ENCODE peak calls at places on chromosomes 1 and 21, in four cellular contexts. One of them, this sample, is unnamed.
A peak's percentile ranks its signal among the peaks of the same experiment; 100 is the strongest.

GRCh38 chr21:41064325-41064724 is 103.6 kb upstream of the BACE2 start:
- DNase-seq in HepG2: no peak
- DNase-seq in H1: no peak
- DNase-seq in K562: no peak
- DNase-seq in this sample: no peak

GRCh38 chr1:53070621-53071020 is 8.6 kb downstream of the PODN start:
- DNase-seq in K562: no peak
- DNase-seq in H1: peak; percentile 40
- DNase-seq in HepG2: no peak
- DNase-seq in this sample: no peak

GRCh38 chr1:223844962-223845809 is 561 bp downstream of the TP53BP2 start:
- DNase-seq in HepG2: peak; percentile 18
- DNase-seq in H1: no peak
- DNase-seq in K562: no peak
- DNase-seq in this sample: peak; percentile 25

GRCh38 chr1:218463194-218464156 is 118.3 kb downstream of the TGFB2 start:
- DNase-seq in HepG2: no peak
- DNase-seq in K562: no peak
- DNase-seq in H1: no peak
- DNase-seq in this sample: no peak

GRCh38 chr1:25435315-25436103 is 4.8 kb downstream of the MACO1 start:
- DNase-seq in H1: no peak
- DNase-seq in HepG2: no peak
- DNase-seq in K562: no peak
- DNase-seq in this sample: no peak

GRCh38 chr1:232016636-232017035 is 390.0 kb downstream of the DISC1 start:
- DNase-seq in H1: no peak
- DNase-seq in HepG2: no peak
- DNase-seq in K562: no peak
- DNase-seq in this sample: no peak

GRCh38 chr1:112423207-112423606 is 27.2 kb downstream of the CTTNBP2NL start:
- DNase-seq in HepG2: no peak
- DNase-seq in H1: no peak
- DNase-seq in K562: no peak
- DNase-seq in this sample: no peak

GRCh38 chr21:43767980-43768867 is 7.9 kb downstream of the CSTB start:
- DNase-seq in K562: peak; percentile 85
- DNase-seq in H1: peak; percentile 56
- DNase-seq in HepG2: no peak
- DNase-seq in this sample: peak; percentile 38

GRCh38 chr1:219771039-219771438 is 157.3 kb downstream of the SLC30A10 start:
- DNase-seq in K562: no peak
- DNase-seq in H1: no peak
- DNase-seq in HepG2: peak; percentile 37
- DNase-seq in this sample: peak; percentile 18

GRCh38 chr1:206631085-206631509 is 4.2 kb upstream of the DYRK3 start:
- DNase-seq in HepG2: peak; percentile 78
- DNase-seq in K562: peak; percentile 95
- DNase-seq in H1: peak; percentile 68
- DNase-seq in this sample: peak; percentile 82

GRCh38 chr1:32867671-32868070 is 3.0 kb downstream of the FNDC5 start:
- DNase-seq in K562: no peak
- DNase-seq in HepG2: no peak
- DNase-seq in H1: no peak
- DNase-seq in this sample: no peak

GRCh38 chr1:193113258-193113991 is 8.2 kb upstream of the GLRX2 start:
- DNase-seq in H1: no peak
- DNase-seq in HepG2: no peak
- DNase-seq in K562: peak; percentile 23
- DNase-seq in this sample: no peak

GRCh38 chr1:229694053-229694693 is 68.1 kb downstream of the URB2 start:
- DNase-seq in K562: no peak
- DNase-seq in HepG2: no peak
- DNase-seq in H1: peak; percentile 62
- DNase-seq in this sample: peak; percentile 7

GRCh38 chr1:202034683-202035462 is 24.5 kb downstream of the ELF3 start:
- DNase-seq in K562: peak; percentile 66
- DNase-seq in HepG2: peak; percentile 93
- DNase-seq in H1: no peak
- DNase-seq in this sample: peak; percentile 91

GRCh38 chr1:119797137-119797536 is 14.1 kb downstream of the REG4 start:
- DNase-seq in HepG2: no peak
- DNase-seq in H1: peak; percentile 24
- DNase-seq in K562: no peak
- DNase-seq in this sample: no peak

GRCh38 chr1:203328714-203329122 is 22.2 kb downstream of the FMOD start:
- DNase-seq in K562: peak; percentile 81
- DNase-seq in H1: no peak
- DNase-seq in HepG2: peak; percentile 42
- DNase-seq in this sample: no peak

GRCh38 chr21:44379991-44380865 is 26.8 kb downstream of the TRPM2 start:
- DNase-seq in K562: no peak
- DNase-seq in H1: no peak
- DNase-seq in HepG2: no peak
- DNase-seq in this sample: no peak

GRCh38 chr1:161506336-161507223 is 1.3 kb downstream of the FCGR2A start:
- DNase-seq in K562: peak; percentile 56
- DNase-seq in H1: no peak
- DNase-seq in HepG2: peak; percentile 41
- DNase-seq in this sample: no peak

GRCh38 chr1:113678159-113678469 is 81.2 kb downstream of the PHTF1 start:
- DNase-seq in K562: no peak
- DNase-seq in H1: no peak
- DNase-seq in HepG2: no peak
- DNase-seq in this sample: no peak

GRCh38 chr1:70509996-70510876 is 99.2 kb downstream of the CTH start:
- DNase-seq in K562: peak; percentile 56
- DNase-seq in HepG2: peak; percentile 50
- DNase-seq in H1: no peak
- DNase-seq in this sample: peak; percentile 30

GRCh38 chr1:91803847-91804545 is 82.0 kb downstream of the TGFBR3 start:
- DNase-seq in HepG2: no peak
- DNase-seq in H1: no peak
- DNase-seq in K562: no peak
- DNase-seq in this sample: no peak

GRCh38 chr1:32066489-32066873 is 6.3 kb upstream of the TMEM39B start:
- DNase-seq in HepG2: no peak
- DNase-seq in H1: no peak
- DNase-seq in K562: no peak
- DNase-seq in this sample: no peak

GRCh38 chr1:16430598-16430997 is 6.6 kb downstream of the SPATA21 start:
- DNase-seq in HepG2: no peak
- DNase-seq in K562: peak; percentile 78
- DNase-seq in H1: no peak
- DNase-seq in this sample: peak; percentile 56

GRCh38 chr1:182301467-182302198 is 90.0 kb downstream of the GLUL start:
- DNase-seq in K562: peak; percentile 55
- DNase-seq in HepG2: peak; percentile 99
- DNase-seq in H1: no peak
- DNase-seq in this sample: no peak

GRCh38 chr21:41993744-41994143 is 16.4 kb downstream of the ZBTB21 start:
- DNase-seq in K562: no peak
- DNase-seq in HepG2: no peak
- DNase-seq in H1: no peak
- DNase-seq in this sample: no peak

GRCh38 chr1:229199892-229200291 is 71.0 kb upstream of the RAB4A start:
- DNase-seq in H1: peak; percentile 45
- DNase-seq in HepG2: no peak
- DNase-seq in K562: no peak
- DNase-seq in this sample: no peak

GRCh38 chr21:43300496-43301423 is 126.2 kb downstream of the SIK1 start:
- DNase-seq in HepG2: no peak
- DNase-seq in K562: no peak
- DNase-seq in H1: no peak
- DNase-seq in this sample: no peak

GRCh38 chr1:34128186-34128889 is 36.7 kb downstream of the CSMD2 start:
- DNase-seq in H1: peak; percentile 34
- DNase-seq in K562: no peak
- DNase-seq in HepG2: no peak
- DNase-seq in this sample: no peak

GRCh38 chr1:59107516-59107915 is 189.4 kb upstream of the FGGY start:
- DNase-seq in K562: no peak
- DNase-seq in H1: no peak
- DNase-seq in HepG2: no peak
- DNase-seq in this sample: no peak

GRCh38 chr1:28130901-28131300 is 42.5 kb upstream of the EYA3 start:
- DNase-seq in K562: no peak
- DNase-seq in H1: no peak
- DNase-seq in HepG2: no peak
- DNase-seq in this sample: no peak

GRCh38 chr1:83905315-83905907 is 93.5 kb downstream of the TTLL7 start:
- DNase-seq in HepG2: no peak
- DNase-seq in K562: peak; percentile 32
- DNase-seq in H1: no peak
- DNase-seq in this sample: no peak

GRCh38 chr1:40014812-40015594 is 25.5 kb upstream of the CAP1 start:
- DNase-seq in HepG2: no peak
- DNase-seq in H1: no peak
- DNase-seq in K562: no peak
- DNase-seq in this sample: peak; percentile 27

GRCh38 chr1:106793686-106794085 is 262.8 kb upstream of the PRMT6 start:
- DNase-seq in H1: no peak
- DNase-seq in K562: no peak
- DNase-seq in HepG2: no peak
- DNase-seq in this sample: no peak

GRCh38 chr1:61887076-61887867 is 145.0 kb downstream of the PATJ start:
- DNase-seq in HepG2: no peak
- DNase-seq in K562: no peak
- DNase-seq in H1: no peak
- DNase-seq in this sample: peak; percentile 2

GRCh38 chr1:111833334-111833733 is 77.6 kb downstream of the DDX20 start:
- DNase-seq in H1: no peak
- DNase-seq in HepG2: no peak
- DNase-seq in K562: no peak
- DNase-seq in this sample: no peak

GRCh38 chr1:207806531-207807394 is 54.9 kb downstream of the CD46 start:
- DNase-seq in H1: no peak
- DNase-seq in K562: no peak
- DNase-seq in HepG2: no peak
- DNase-seq in this sample: no peak

GRCh38 chr1:29498126-29499100 is 262.1 kb downstream of the PTPRU start:
- DNase-seq in K562: no peak
- DNase-seq in HepG2: no peak
- DNase-seq in H1: peak; percentile 37
- DNase-seq in this sample: no peak

GRCh38 chr1:221776495-221777413 is 34.9 kb upstream of the DUSP10 start:
- DNase-seq in HepG2: no peak
- DNase-seq in H1: no peak
- DNase-seq in K562: no peak
- DNase-seq in this sample: no peak

GRCh38 chr1:160407819-160408801 is 7.7 kb downstream of the VANGL2 start:
- DNase-seq in H1: peak; percentile 41
- DNase-seq in K562: no peak
- DNase-seq in HepG2: no peak
- DNase-seq in this sample: no peak
- TF ChIP-seq MAFK in H1: no peak
- TF ChIP-seq MAFK in K562: no peak
- TF ChIP-seq MAFK in HepG2: no peak
- TF ChIP-seq MAFK in this sample: no peak

GRCh38 chr1:184262119-184262518 is 124.7 kb upstream of the C1orf21 start:
- DNase-seq in K562: no peak
- DNase-seq in HepG2: no peak
- DNase-seq in H1: no peak
- DNase-seq in this sample: no peak

GRCh38 chr1:184258525-184258924 is 128.3 kb upstream of the C1orf21 start:
- DNase-seq in K562: no peak
- DNase-seq in HepG2: no peak
- DNase-seq in H1: no peak
- DNase-seq in this sample: no peak

GRCh38 chr1:184255560-184255959 is 131.3 kb upstream of the C1orf21 start:
- DNase-seq in HepG2: no peak
- DNase-seq in K562: no peak
- DNase-seq in H1: no peak
- DNase-seq in this sample: no peak

GRCh38 chr1:184257873-184258272 is 129.0 kb upstream of the C1orf21 start:
- DNase-seq in H1: no peak
- DNase-seq in K562: no peak
- DNase-seq in HepG2: no peak
- DNase-seq in this sample: no peak

GRCh38 chr1:184260382-184260781 is 126.4 kb upstream of the C1orf21 start:
- DNase-seq in HepG2: no peak
- DNase-seq in H1: no peak
- DNase-seq in K562: no peak
- DNase-seq in this sample: no peak
- TF ChIP-seq RNF2 in HepG2: no peak
- TF ChIP-seq RNF2 in H1: no peak
- TF ChIP-seq RNF2 in K562: no peak
- TF ChIP-seq RNF2 in this sample: no peak

GRCh38 chr1:180345148-180345547 is 115.1 kb downstream of the LHX4 start:
- DNase-seq in H1: no peak
- DNase-seq in K562: no peak
- DNase-seq in HepG2: no peak
- DNase-seq in this sample: no peak

DNA sequence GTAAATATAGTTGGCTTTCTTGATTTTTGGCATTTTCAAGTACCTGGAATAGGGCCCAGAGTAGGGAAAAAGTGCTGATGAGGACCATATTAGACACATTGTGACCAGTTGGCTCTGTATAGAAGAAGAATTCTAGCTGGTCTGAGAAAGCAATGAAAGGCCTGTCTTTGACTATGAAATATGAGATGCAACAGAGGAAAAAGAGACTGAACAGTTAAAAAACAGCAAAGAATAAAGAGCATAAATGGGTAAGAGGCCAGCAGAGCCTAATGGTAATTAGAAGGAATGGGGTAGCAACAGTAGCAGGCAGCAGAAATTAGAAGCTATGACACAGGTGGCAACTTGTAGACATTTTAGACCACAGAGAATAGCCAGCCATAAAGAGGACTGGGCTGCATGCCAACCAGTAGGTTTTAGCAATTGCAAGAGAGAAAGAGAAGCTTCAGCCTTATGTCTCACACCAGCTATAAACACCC is 113.9 kb downstream of the LHX4 start:
- DNase-seq in H1: no peak
- DNase-seq in HepG2: no peak
- DNase-seq in K562: no peak
- DNase-seq in this sample: no peak
- TF ChIP-seq MAFK in H1: no peak
- TF ChIP-seq MAFK in HepG2: peak; percentile 7
- TF ChIP-seq MAFK in K562: no peak
- TF ChIP-seq MAFK in this sample: no peak

GRCh38 chr21:31143021-31143420 is 104.7 kb upstream of the KRTAP19-8 start:
- DNase-seq in H1: no peak
- DNase-seq in K562: no peak
- DNase-seq in HepG2: no peak
- DNase-seq in this sample: no peak
- TF ChIP-seq RNF2 in H1: no peak
- TF ChIP-seq RNF2 in K562: no peak
- TF ChIP-seq RNF2 in HepG2: no peak
- TF ChIP-seq RNF2 in this sample: no peak

GRCh38 chr1:14377386-14377785 is 221.1 kb upstream of the KAZN start:
- DNase-seq in HepG2: no peak
- DNase-seq in K562: no peak
- DNase-seq in H1: no peak
- DNase-seq in this sample: no peak
- TF ChIP-seq MAFK in HepG2: no peak
- TF ChIP-seq MAFK in K562: no peak
- TF ChIP-seq MAFK in H1: no peak
- TF ChIP-seq MAFK in this sample: no peak